ENCODE peak calls at places on chromosomes 5 and 9, in ten cellular contexts. D is HEK293T; F is G401; Z is NCI-H1417; H is fibroblast of pulmonary artery; P is T-cell; I is Calu3; O is stromal cell of bone marrow; J is stimulated activated CD8-positive, alpha-beta memory T cell treated with anti-CD3 and anti-CD28 coated beads, Interleukin-12 subunit alpha, Interleukin-12 subunit beta, amount 100 ng/mL, for 4 hours; S is stimulated activated naive CD8-positive, alpha-beta T cell treated with anti-CD3 and anti-CD28 coated beads, Interleukin-15, Interleukin-2, amounts not matched to agents 100 U/mL and 50 U/mL, for 24 hours. Q is an unnamed sample.

GRCh38 chr5:73171495-73171894 is 1.5 kb upstream of the TMEM174 start:
- DNase-seq in D (no peak), I (no peak), Z (peak), O (no peak), J (no peak), H (no peak), P (no peak), S (no peak), F (no peak), Q (no peak)

GRCh38 chr9:121984726-121985402 is 108.2 kb downstream of the TTLL11 start:
- DNase-seq in O (peak), J (no peak), H (peak), F (no peak), S (no peak), D (no peak), I (no peak), Z (no peak), P (no peak), Q (no peak)

GRCh38 chr5:1002836-1003235 is 5.8 kb upstream of the NKD2 start:
- DNase-seq in O (no peak), J (no peak), I (no peak), S (no peak), Z (no peak), F (no peak), P (no peak), D (no peak), H (no peak), Q (no peak)

GRCh38 chr9:137544176-137544755 is 5.9 kb downstream of the PNPLA7 start:
- DNase-seq in D (no peak), O (no peak), P (no peak), F (no peak), S (no peak), Z (no peak), I (no peak), J (no peak), H (peak), Q (no peak)

GRCh38 chr9:95091574-95091970 is 225.9 kb downstream of the FANCC start:
- DNase-seq in D (no peak), O (peak), Z (no peak), S (no peak), F (no peak), P (no peak), J (no peak), H (no peak), I (peak), Q (peak)

GRCh38 chr5:149656576-149657182 is 73.4 kb upstream of the PPARGC1B start:
- DNase-seq in J (no peak), S (peak), D (peak), P (no peak), F (no peak), Z (peak), I (peak), H (peak), O (no peak), Q (no peak)

GRCh38 chr5:159405611-159406031 is 75.3 kb upstream of the IL12B start:
- DNase-seq in O (no peak), I (no peak), J (no peak), Z (no peak), P (no peak), D (no peak), F (no peak), H (no peak), S (no peak), Q (no peak)

GRCh38 chr9:113164536-113165300 is 13.9 kb downstream of the SLC31A2 start:
- DNase-seq in H (peak), S (no peak), J (no peak), P (no peak), Z (no peak), O (peak), F (peak), D (no peak), I (no peak), Q (no peak)

GRCh38 chr5:171978519-171978918 is 27.9 kb downstream of the FBXW11 start:
- DNase-seq in Z (no peak), J (no peak), O (no peak), H (no peak), D (no peak), I (no peak), F (no peak), S (no peak), P (no peak), Q (no peak)

Q was measured in Caki2.